ENCODE peak calls at places on chromosomes 6 and 20, in seven cellular contexts. A, K, J, N, D, F and M are unnamed samples. For H3K4me1, the result is how much of the 10 kb centered on the place peaks cover.

GRCh38 chr6:108848116-108848868 is at the start of gene ARMC2:
- DNase-seq in A (peak), K (peak), J (peak), N (peak), D (peak), F (peak), M (peak)

GRCh38 chr20:12276011-12276673 is 358.4 kb downstream of the BTBD3 start:
- DNase-seq in A (no peak), K (no peak), J (no peak), N (no peak), D (no peak), F (no peak), M (no peak)

GRCh38 chr6:158408013-158408412 is 95.7 kb downstream of the TULP4 start:
- DNase-seq in A (no peak), K (no peak), J (no peak), N (no peak), D (no peak), F (no peak), M (no peak)

GRCh38 chr6:110130362-110130761 is 49.1 kb downstream of the WASF1 start:
- DNase-seq in A (no peak), K (no peak), J (no peak), N (no peak), D (no peak), F (no peak), M (no peak)

GRCh38 chr6:138662474-138662873 is 111.1 kb upstream of the CCDC28A start:
- DNase-seq in A (no peak), K (no peak), J (no peak), N (no peak), D (no peak), F (no peak), M (no peak)

GRCh38 chr6:22306741-22307466 is 10.1 kb upstream of the PRL start:
- DNase-seq in A (no peak), K (no peak), J (no peak), N (no peak), D (no peak), F (no peak), M (no peak)

GRCh38 chr6:13711384-13711725 is 280 bp downstream of the RANBP9 start:
- DNase-seq in A (peak), K (no peak), J (no peak), N (no peak), D (no peak), F (no peak), M (no peak)

GRCh38 chr6:3013486-3013885 is 13.8 kb downstream of the NQO2 start:
- DNase-seq in A (no peak), K (no peak), J (no peak), N (no peak), D (no peak), F (no peak), M (no peak)

GRCh38 chr6:562052-562676 is 94.7 kb downstream of the HUS1B start:
- DNase-seq in A (no peak), K (no peak), J (no peak), N (no peak), D (peak), F (no peak), M (no peak)

GRCh38 chr6:40954446-40955180 is 84.4 kb downstream of the UNC5CL start:
- DNase-seq in A (no peak), K (no peak), J (no peak), N (no peak), D (no peak), F (no peak), M (no peak)
- H3K4me1 ChIP-seq in A (under half), K (under half), J (under half), N (under half), D (under half), F (under half), M (under half)

GRCh38 chr20:35293303-35294292 is 1.4 kb upstream of the FAM83C start:
- DNase-seq in A (no peak), K (peak), J (no peak), N (no peak), D (no peak), F (no peak), M (no peak)

GRCh38 chr20:35294293-35294685 is 2.1 kb upstream of the FAM83C start:
- DNase-seq in A (no peak), K (peak), J (no peak), N (no peak), D (no peak), F (no peak), M (no peak)

GRCh38 chr20:35291654-35292503 is at the start of gene FAM83C:
- DNase-seq in A (no peak), K (no peak), J (no peak), N (no peak), D (no peak), F (no peak), M (no peak)

GRCh38 chr20:35290887-35291417 is 1.3 kb downstream of the FAM83C start:
- DNase-seq in A (no peak), K (no peak), J (no peak), N (no peak), D (no peak), F (no peak), M (no peak)

DNA sequence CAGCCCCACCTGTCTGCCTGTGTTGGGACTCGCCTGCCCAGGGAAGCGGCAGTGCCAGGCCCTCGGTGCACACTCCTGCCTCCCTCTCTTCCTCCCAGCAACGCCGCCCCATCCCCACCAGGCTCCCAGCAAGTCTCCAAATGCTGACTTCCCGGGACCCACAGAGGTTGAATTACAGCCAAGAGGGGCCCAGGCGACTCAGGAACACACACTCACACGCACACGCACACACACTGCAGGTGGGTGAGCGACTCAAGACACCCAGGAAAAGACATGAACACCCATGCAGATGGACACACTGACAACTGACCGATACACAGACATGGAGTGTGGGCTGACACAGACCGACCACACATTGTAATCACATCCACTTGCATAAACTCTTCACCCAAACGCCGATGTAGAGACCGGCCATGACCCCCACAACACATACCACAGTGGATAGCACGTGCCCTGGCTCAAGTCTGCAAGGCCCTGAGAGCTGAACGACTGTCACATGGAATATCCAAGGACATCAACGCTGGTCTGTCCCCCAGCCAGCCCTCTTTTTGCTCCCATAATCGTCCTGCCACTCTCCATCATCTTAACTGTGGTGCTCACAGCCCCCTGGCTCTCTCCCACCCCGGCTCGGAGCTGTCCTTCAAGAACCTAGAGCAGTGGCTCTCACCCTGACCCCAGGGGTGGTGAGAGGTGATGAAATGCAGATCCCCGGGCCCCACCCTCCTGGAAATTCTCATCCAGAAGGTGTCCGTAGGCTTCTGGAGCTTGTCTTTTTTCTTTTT is 470 bp upstream of the FAM83C start:
- DNase-seq in A (no peak), K (no peak), J (no peak), N (no peak), D (no peak), F (no peak), M (no peak)
- H3K4me1 ChIP-seq in A (under half), K (under half), J (under half), N (under half), D (under half), F (under half), M (under half)

DNA sequence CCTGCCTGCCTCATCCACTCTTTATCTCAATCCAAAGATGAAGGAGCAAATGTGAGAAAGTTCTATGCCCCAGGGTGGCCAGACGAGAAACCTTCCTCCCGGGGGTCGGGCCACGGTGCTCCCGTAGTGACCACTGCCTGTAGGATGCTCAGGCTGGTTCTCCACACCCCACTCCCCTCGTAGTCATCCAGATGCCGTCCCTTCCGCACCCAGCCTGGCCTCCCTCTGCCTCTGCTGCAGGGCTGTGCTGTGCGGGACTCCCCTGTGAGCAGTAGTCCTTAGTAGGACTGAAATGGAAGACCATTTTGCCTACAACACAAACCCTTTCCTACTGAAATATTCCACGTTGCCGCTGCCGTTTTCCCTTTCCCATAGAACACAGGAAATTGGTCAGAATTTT is 2.0 kb downstream of the TMC2 start:
- DNase-seq in A (no peak), K (no peak), J (no peak), N (no peak), D (no peak), F (no peak), M (no peak)
- H3K4me1 ChIP-seq in A (under half), K (under half), J (under half), N (under half), D (under half), F (under half), M (under half)

GRCh38 chr20:57696401-57696961 is 13.3 kb downstream of the PMEPA1 start:
- DNase-seq in A (no peak), K (no peak), J (no peak), N (no peak), D (no peak), F (no peak), M (no peak)
- H3K4me1 ChIP-seq in A (under half), K (under half), J (under half), N (under half), D (under half), F (half or more), M (under half)

DNA sequence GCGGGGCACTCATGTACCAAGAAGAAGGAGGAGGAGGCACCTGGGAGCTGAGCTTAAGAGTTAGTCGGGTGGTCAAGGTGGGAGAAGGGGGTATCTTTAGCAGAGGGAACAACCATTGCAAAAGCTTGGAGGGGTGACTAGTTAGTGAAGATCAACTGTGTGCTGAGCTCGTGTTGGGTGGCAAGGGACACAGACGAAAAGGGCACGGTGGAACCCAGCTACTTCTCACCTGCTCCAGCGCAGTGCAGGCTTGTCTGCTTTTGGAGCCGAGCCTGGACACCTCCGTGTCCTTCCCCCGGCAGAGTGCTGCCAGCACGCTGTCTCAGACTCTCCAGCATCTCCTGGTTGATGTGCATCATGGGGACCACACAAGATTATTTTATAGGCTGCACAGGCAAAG is 123.2 kb downstream of the CEBPB start:
- DNase-seq in A (no peak), K (peak), J (no peak), N (no peak), D (no peak), F (no peak), M (no peak)
- H3K4me1 ChIP-seq in A (under half), K (under half), J (under half), N (under half), D (under half), F (under half), M (under half)